ENCODE peak calls at places on chromosomes 3 and 15, in four cellular contexts. A is tibial artery; J is vagina; X is stimulated activated CD4-positive, alpha-beta T cell treated with anti-CD3 and anti-CD28 coated beads, Interleukin-1b, Interleukin-23, amount 100 ng/mL, for 48 hours. S is an unnamed sample.

GRCh38 chr3:171827836-171828458 is 15.2 kb upstream of the TMEM212 start:
- DNase-seq in A (no peak), J (no peak), X (no peak), S (no peak)

GRCh38 chr3:53161345-53161819 is 373 bp downstream of the PRKCD start:
- DNase-seq in A (no peak), J (no peak), X (no peak), S (no peak)

GRCh38 chr15:25439456-25439836 is 622 bp upstream of the UBE3A start:
- DNase-seq in A (no peak), J (no peak), X (no peak), S (no peak)

GRCh38 chr15:90769375-90769774 is 52.2 kb downstream of the BLM start:
- DNase-seq in A (no peak), J (no peak), X (no peak), S (no peak)

GRCh38 chr3:141876891-141877561 is 583 bp downstream of the ATP1B3 start:
- DNase-seq in A (peak; percentile 79), J (no peak), X (peak; percentile 73), S (peak; percentile 14)

GRCh38 chr3:18586076-18586475 is 160.9 kb upstream of the SATB1 start:
- DNase-seq in A (no peak), J (no peak), X (no peak), S (no peak)

GRCh38 chr3:53820756-53821580 is 25.3 kb downstream of the CHDH start:
- DNase-seq in A (peak; percentile 33), J (no peak), X (no peak), S (no peak)

GRCh38 chr3:187247398-187247797 is 44.1 kb downstream of the MASP1 start:
- DNase-seq in A (no peak), J (no peak), X (no peak), S (no peak)

GRCh38 chr15:45634442-45635190 is at the start of gene SQOR:
- DNase-seq in A (peak; percentile 95), J (no peak), X (peak; percentile 68), S (no peak)

GRCh38 chr3:87228316-87228715 is 1.2 kb downstream of the CHMP2B start:
- DNase-seq in A (no peak), J (no peak), X (no peak), S (no peak)

GRCh38 chr15:55770808-55771207 is 27.9 kb upstream of the PRTG start:
- DNase-seq in A (no peak), J (no peak), X (no peak), S (no peak)

GRCh38 chr3:11907667-11908660 is 61.3 kb upstream of the TAMM41 start:
- DNase-seq in A (no peak), J (peak; percentile 90), X (no peak), S (no peak)

GRCh38 chr15:29903785-29904464 is 81.7 kb upstream of the TJP1 start:
- DNase-seq in A (no peak), J (no peak), X (no peak), S (no peak)

S was measured in NCI-H748 treated with DMSO at 0.1 percent for 48 hours.